ENCODE peak calls at places on chromosomes 11 and 22, in eight cellular contexts. E is lower lobe of right lung, N is cardiac muscle cell, X is cardiac fibroblast, B is ovary, Y is foreskin fibroblast, A is AG09309, D is heart left ventricle. S is an unnamed sample.
A peak's percentile ranks its signal among the peaks of the same experiment; 100 is the strongest.

GRCh38 chr11:104015649-104016415 is 20.6 kb upstream of the DDI1 start:
- DNase-seq in A (no peak), E (no peak), D (no peak), B (no peak), N (no peak), X (no peak), Y (no peak), S (no peak)

GRCh38 chr11:1207451-1208360 is 15.2 kb upstream of the MUC5B start:
- DNase-seq in E (peak; percentile 47), N (no peak), B (peak; percentile 24), X (no peak), A (no peak), D (peak; percentile 12), Y (no peak), S (no peak)

GRCh38 chr22:35303029-35303624 is 3.4 kb downstream of the TOM1 start:
- DNase-seq in N (no peak), A (no peak), E (no peak), X (no peak), B (no peak), D (no peak), Y (no peak), S (no peak)

GRCh38 chr11:73366265-73366610 is 10.0 kb upstream of the RELT start:
- DNase-seq in Y (no peak), N (no peak), B (no peak), D (no peak), X (no peak), E (no peak), A (no peak), S (no peak)

GRCh38 chr11:9529333-9529648 is 44.2 kb upstream of the WEE1 start:
- DNase-seq in B (peak; percentile 56), E (peak; percentile 49), D (peak; percentile 45), A (no peak), Y (no peak), N (peak; percentile 53), X (peak; percentile 25), S (no peak)

GRCh38 chr11:63719987-63720386 is 38.7 kb downstream of the RTN3 start:
- DNase-seq in E (no peak), X (peak; percentile 69), N (peak; percentile 56), B (no peak), Y (peak; percentile 30), D (no peak), A (no peak), S (peak; percentile 9)

GRCh38 chr22:42719133-42719532 is 1.5 kb downstream of the A4GALT start:
- DNase-seq in B (no peak), Y (no peak), N (peak; percentile 14), D (peak; percentile 61), E (no peak), A (no peak), X (no peak), S (no peak)

GRCh38 chr11:68457214-68457897 is 3.2 kb upstream of the PPP6R3 start:
- DNase-seq in B (no peak), X (no peak), D (no peak), E (no peak), A (no peak), Y (no peak), N (no peak), S (no peak)

GRCh38 chr22:45475063-45475747 is 27.5 kb upstream of the FBLN1 start:
- DNase-seq in A (no peak), B (peak; percentile 31), D (no peak), E (peak; percentile 9), X (no peak), N (no peak), Y (no peak), S (no peak)

GRCh38 chr22:47034905-47035419 is 272.5 kb downstream of the TBC1D22A start:
- DNase-seq in B (peak; percentile 25), D (no peak), N (no peak), E (peak; percentile 30), X (no peak), Y (no peak), A (no peak), S (no peak)

GRCh38 chr11:76280151-76280881 is 74.0 kb upstream of the WNT11 start:
- DNase-seq in D (no peak), X (no peak), A (no peak), E (no peak), N (no peak), Y (no peak), B (no peak), S (no peak)

GRCh38 chr11:63766501-63767270 is 1.9 kb downstream of the ZFTA start:
- DNase-seq in X (no peak), A (no peak), B (peak; percentile 60), N (no peak), Y (no peak), E (no peak), D (no peak), S (no peak)

GRCh38 chr11:37914859-37915258 is 1316.8 kb upstream of the RAG2 start:
- DNase-seq in A (no peak), Y (no peak), N (no peak), X (no peak), B (no peak), E (no peak), D (no peak), S (no peak)

GRCh38 chr22:30600925-30601324 is 6.0 kb upstream of the TCN2 start:
- DNase-seq in E (no peak), B (no peak), X (no peak), D (no peak), N (no peak), A (no peak), Y (no peak), S (no peak)

GRCh38 chr22:30598986-30599385 is 7.3 kb upstream of the PES1 start:
- DNase-seq in X (no peak), N (no peak), A (no peak), Y (no peak), D (no peak), E (no peak), B (no peak), S (no peak)

GRCh38 chr22:30601464-30601863 is 5.5 kb upstream of the TCN2 start:
- DNase-seq in X (no peak), B (no peak), E (no peak), D (no peak), Y (no peak), N (no peak), A (no peak), S (no peak)

GRCh38 chr22:30604723-30605122 is 2.3 kb upstream of the TCN2 start:
- DNase-seq in Y (no peak), X (no peak), N (no peak), A (no peak), B (no peak), D (no peak), E (no peak), S (no peak)

DNA sequence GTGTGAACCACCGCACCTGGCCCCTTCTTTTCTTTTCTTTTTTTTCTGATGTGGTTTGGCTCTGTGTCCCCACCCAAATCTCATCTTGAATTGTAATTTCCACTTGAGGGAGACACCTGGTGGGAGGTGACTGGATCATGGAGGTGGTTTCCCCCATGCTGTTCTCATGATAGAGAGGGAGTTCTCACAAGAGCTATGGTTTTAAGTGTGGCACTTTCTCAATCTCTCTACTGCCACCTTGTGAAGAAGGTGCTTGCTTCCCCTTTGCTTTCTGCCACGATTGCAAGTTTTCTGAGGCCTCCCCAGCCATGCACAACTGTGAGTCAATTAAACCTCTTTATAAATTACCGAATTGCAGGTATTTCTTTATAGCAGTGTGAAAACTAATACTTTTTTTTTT is 4.9 kb upstream of the TCN2 start:
- DNase-seq in E (no peak), A (no peak), D (no peak), Y (no peak), B (no peak), X (peak; percentile 53), N (peak; percentile 52), S (no peak)
- TF ChIP-seq CTCF in E (no peak), A (peak; percentile 39), D (peak; percentile 23), Y (peak; percentile 54), B (no peak), X (peak; percentile 29), N (peak; percentile 51), S (peak; percentile 31)

GRCh38 chr11:7690648-7691047 is 15.6 kb downstream of the OVCH2 start:
- DNase-seq in B (no peak), N (peak; percentile 23), D (no peak), X (peak; percentile 64), Y (peak; percentile 62), E (no peak), A (no peak), S (no peak)
- TF ChIP-seq CTCF in B (no peak), N (no peak), D (no peak), X (peak; percentile 14), Y (peak; percentile 24), E (no peak), A (peak; percentile 34), S (peak; percentile 6)

GRCh38 chr11:65186701-65187100 is 5.0 kb downstream of the CAPN1 start:
- DNase-seq in E (no peak), B (no peak), Y (no peak), D (no peak), N (no peak), X (no peak), A (no peak), S (no peak)

GRCh38 chr11:65184146-65184545 is 2.4 kb downstream of the CAPN1 start:
- DNase-seq in D (no peak), Y (no peak), A (no peak), E (no peak), B (no peak), N (no peak), X (no peak), S (no peak)

GRCh38 chr11:65187146-65187675 is 5.5 kb downstream of the CAPN1 start:
- DNase-seq in A (no peak), E (no peak), N (no peak), D (no peak), Y (no peak), X (no peak), B (no peak), S (no peak)

GRCh38 chr11:65185166-65185565 is 3.4 kb downstream of the CAPN1 start:
- DNase-seq in N (no peak), D (no peak), A (no peak), X (no peak), E (no peak), Y (no peak), B (no peak), S (no peak)

DNA sequence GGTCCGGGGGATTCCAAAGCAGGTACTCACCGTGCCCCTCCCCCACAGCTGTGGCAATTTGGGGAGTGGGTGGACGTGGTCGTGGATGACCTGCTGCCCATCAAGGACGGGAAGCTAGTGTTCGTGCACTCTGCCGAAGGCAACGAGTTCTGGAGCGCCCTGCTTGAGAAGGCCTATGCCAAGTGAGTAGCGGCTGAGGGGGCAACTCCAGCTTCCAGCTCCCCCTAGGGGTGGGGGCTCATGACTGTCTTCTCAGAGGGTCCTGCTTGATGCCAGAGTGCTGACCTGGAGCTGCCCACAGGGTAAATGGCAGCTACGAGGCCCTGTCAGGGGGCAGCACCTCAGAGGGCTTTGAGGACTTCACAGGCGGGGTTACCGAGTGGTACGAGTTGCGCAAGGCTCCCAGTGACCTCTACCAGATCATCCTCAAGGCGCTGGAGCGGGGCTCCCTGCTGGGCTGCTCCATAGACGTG is 4.2 kb downstream of the CAPN1 start:
- DNase-seq in N (no peak), D (no peak), E (no peak), Y (no peak), B (no peak), X (no peak), A (no peak), S (no peak)
- TF ChIP-seq CTCF in N (no peak), D (no peak), E (no peak), Y (peak; percentile 7), B (no peak), X (no peak), A (no peak), S (no peak)

DNA sequence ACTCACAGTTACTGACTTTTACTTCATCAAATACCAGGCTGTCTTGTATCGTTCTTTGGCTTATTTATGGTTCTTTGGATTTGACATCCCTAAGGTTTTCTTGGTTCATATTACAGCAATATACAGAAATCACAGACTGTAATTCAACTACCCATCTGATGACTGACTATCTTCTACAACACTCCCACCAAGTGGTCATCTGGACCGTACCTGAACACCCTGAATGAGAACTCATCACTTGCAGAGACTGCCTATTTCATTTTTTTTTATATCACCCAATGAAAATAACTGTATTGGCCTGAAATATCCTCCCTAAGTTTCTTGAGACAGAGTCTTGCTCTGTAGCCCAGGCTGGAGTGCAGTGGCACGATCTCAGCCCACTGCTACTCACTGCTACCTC is 9.5 kb upstream of the UPB1 start:
- DNase-seq in D (no peak), Y (no peak), E (no peak), A (no peak), X (no peak), B (no peak), N (no peak), S (no peak)
- TF ChIP-seq CTCF in D (peak; percentile 63), Y (peak; percentile 3), E (peak; percentile 21), A (no peak), X (no peak), B (no peak), N (no peak), S (no peak)